ENCODE peak calls at places on chromosome 5, in four cellular contexts. F is K562, K is H1, M is GM23338. B is an unnamed sample.

GRCh38 chr5:13941468-13941867 is 3.0 kb downstream of the DNAH5 start:
- DNase-seq in F (no peak), K (no peak), M (no peak), B (no peak)

GRCh38 chr5:122295138-122295537 is 16.9 kb upstream of the SNCAIP start:
- DNase-seq in F (peak; percentile 19), K (no peak), M (peak; percentile 88), B (no peak)

GRCh38 chr5:139884144-139884543 is 88.5 kb downstream of the PSD2 start:
- DNase-seq in F (no peak), K (no peak), M (no peak), B (no peak)

GRCh38 chr5:165360366-165361142 is 1855.1 kb downstream of the MAT2B start:
- DNase-seq in F (no peak), K (no peak), M (no peak), B (no peak)

GRCh38 chr5:93604119-93604963 is 21.3 kb downstream of the NR2F1 start:
- DNase-seq in F (no peak), K (no peak), M (peak; percentile 69), B (no peak)

GRCh38 chr5:73299017-73299630 is 126.1 kb downstream of the TMEM174 start:
- DNase-seq in F (no peak), K (peak; percentile 77), M (peak; percentile 78), B (no peak)

GRCh38 chr5:10525124-10525495 is 38.8 kb upstream of the ANKRD33B start:
- DNase-seq in F (no peak), K (no peak), M (no peak), B (no peak)

GRCh38 chr5:109873687-109874086 is 184.0 kb downstream of the MAN2A1 start:
- DNase-seq in F (no peak), K (no peak), M (no peak), B (no peak)

GRCh38 chr5:156475831-156476551 is 149.0 kb downstream of the SGCD start:
- DNase-seq in F (no peak), K (no peak), M (peak; percentile 29), B (no peak)

GRCh38 chr5:14032944-14033343 is 88.5 kb upstream of the DNAH5 start:
- DNase-seq in F (no peak), K (no peak), M (no peak), B (no peak)

GRCh38 chr5:33973271-33973670 is 11.2 kb downstream of the SLC45A2 start:
- DNase-seq in F (no peak), K (no peak), M (no peak), B (no peak)

GRCh38 chr5:139878093-139878492 is 82.5 kb downstream of the PSD2 start:
- DNase-seq in F (peak; percentile 58), K (no peak), M (no peak), B (no peak)

GRCh38 chr5:171953860-171954701 is 52.4 kb downstream of the FBXW11 start:
- DNase-seq in F (peak; percentile 53), K (no peak), M (no peak), B (no peak)

GRCh38 chr5:132256086-132256782 is 1.3 kb upstream of the PDLIM4 start:
- DNase-seq in F (no peak), K (no peak), M (no peak), B (peak; percentile 17)

GRCh38 chr5:89901983-89902382 is 507.6 kb downstream of the CETN3 start:
- DNase-seq in F (no peak), K (no peak), M (no peak), B (no peak)

GRCh38 chr5:21688655-21689054 is 1164.5 kb downstream of the CDH12 start:
- DNase-seq in F (no peak), K (no peak), M (no peak), B (no peak)

GRCh38 chr5:63923914-63924313 is 38.3 kb downstream of the HTR1A start:
- DNase-seq in F (no peak), K (no peak), M (no peak), B (no peak)

GRCh38 chr5:79346420-79346824 is 110.5 kb downstream of the JMY start:
- DNase-seq in F (peak; percentile 61), K (no peak), M (no peak), B (no peak)

GRCh38 chr5:4203146-4203545 is 607.5 kb downstream of the IRX1 start:
- DNase-seq in F (no peak), K (no peak), M (no peak), B (no peak)

DNA sequence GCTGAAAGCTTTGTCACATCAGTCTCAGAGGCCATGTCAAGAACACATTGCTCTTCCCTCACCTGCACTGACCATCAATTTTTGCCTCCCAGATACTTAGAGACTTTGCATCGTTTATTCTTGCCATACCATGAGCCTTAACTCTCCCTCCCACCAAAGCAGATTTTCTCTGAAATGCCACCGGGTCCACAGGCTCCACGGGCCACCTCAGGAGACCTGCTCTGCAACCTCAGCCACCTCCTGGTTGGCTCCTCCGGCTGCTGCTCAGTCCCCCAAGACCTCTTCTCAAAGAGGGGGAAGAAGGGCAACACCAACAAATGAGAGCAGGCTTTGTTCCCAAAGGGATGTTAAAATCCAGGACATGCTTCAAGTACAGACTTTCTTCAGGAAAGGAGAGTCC is 400.5 kb downstream of the SPOCK1 start:
- DNase-seq in F (no peak), K (no peak), M (no peak), B (no peak)
- H3K27ac ChIP-seq in F (no peak overlapping the region), K (no peak overlapping the region), M (no peak overlapping the region), B (no peak overlapping the region)

DNA sequence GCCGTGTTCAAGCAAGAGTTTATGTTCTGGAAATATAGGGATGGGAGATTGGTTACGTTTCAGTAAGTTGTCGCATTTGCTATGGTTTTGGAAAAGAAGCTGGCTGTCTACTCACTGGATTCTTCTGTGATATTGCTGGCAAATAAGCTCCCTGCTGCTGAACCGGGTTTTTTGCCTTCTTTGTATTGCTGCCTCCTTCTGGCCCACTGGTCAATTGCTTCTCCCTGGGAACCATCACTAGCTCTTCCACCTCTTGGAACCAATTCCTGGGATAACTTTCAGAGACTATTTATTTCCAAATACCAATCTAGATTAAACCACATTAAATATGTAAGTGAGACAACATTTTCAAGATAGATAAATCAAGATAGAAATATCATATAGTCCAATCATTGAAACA is 43.0 kb downstream of the NUDT12 start:
- DNase-seq in F (no peak), K (no peak), M (peak; percentile 77), B (no peak)
- TF ChIP-seq CTCF in F (peak; percentile 26), K (peak; percentile 48), M (peak; percentile 69), B (no peak)

GRCh38 chr5:96776606-96777005 is 31.1 kb downstream of the ERAP1 start:
- DNase-seq in F (no peak), K (no peak), M (no peak), B (no peak)
- TF ChIP-seq POLR2AphosphoS5 in F (no peak), K (no peak), M (no peak), B (no peak)

GRCh38 chr5:67538343-67538670 is 341.7 kb upstream of the CD180 start:
- DNase-seq in F (no peak), K (no peak), M (no peak), B (no peak)

GRCh38 chr5:67541869-67542268 is 345.3 kb upstream of the CD180 start:
- DNase-seq in F (no peak), K (no peak), M (no peak), B (no peak)

GRCh38 chr5:67538855-67539506 is 342.4 kb upstream of the CD180 start:
- DNase-seq in F (no peak), K (no peak), M (no peak), B (no peak)

GRCh38 chr5:67536892-67537291 is 340.3 kb upstream of the CD180 start:
- DNase-seq in F (no peak), K (no peak), M (no peak), B (no peak)

GRCh38 chr5:67537439-67538342 is 341.1 kb upstream of the CD180 start:
- DNase-seq in F (no peak), K (no peak), M (no peak), B (no peak)
- H3K27ac ChIP-seq in F (no peak overlapping the region), K (no peak overlapping the region), M (no peak overlapping the region), B (peak overlapping the region; percentile 84)

DNA sequence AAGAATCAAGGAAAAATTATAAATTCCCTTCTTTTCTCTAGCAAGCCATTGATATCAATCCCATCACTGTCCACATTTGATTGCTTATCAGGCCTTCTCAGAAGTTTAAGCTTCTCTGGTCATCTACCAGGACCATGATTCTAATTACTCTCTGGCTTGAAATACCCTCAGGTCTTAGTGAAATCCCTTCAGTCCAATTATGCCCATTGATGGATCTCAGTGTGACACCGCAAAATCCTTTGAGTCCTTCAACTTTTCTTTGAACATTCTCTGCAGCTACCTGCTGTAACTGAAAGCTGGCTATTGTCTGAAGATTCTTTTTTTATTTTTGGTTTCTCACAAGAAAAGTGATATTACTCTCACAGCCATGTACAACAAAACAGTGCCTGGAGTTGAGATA is 3.0 kb upstream of the CDH9 start:
- DNase-seq in F (no peak), K (no peak), M (no peak), B (no peak)
- TF ChIP-seq CTCF in F (no peak), K (no peak), M (no peak), B (no peak)

B was measured in breast epithelium.